ENCODE peak calls at places on chromosomes 16 and 17, in four cellular contexts. L, D, U and Z are unnamed samples.

GRCh38 chr17:55067697-55068439 is 99.3 kb downstream of the STXBP4 start:
- DNase-seq in U (no peak), L (no peak), D (no peak), Z (no peak)

GRCh38 chr17:1398900-1399299 is 1.1 kb downstream of the YWHAE start:
- DNase-seq in U (no peak), D (no peak), L (no peak), Z (no peak)

GRCh38 chr17:9389116-9389515 is 186.5 kb downstream of the STX8 start:
- DNase-seq in D (peak), U (no peak), L (peak), Z (no peak)

GRCh38 chr16:73019456-73020362 is 28.2 kb downstream of the ZFHX3 start:
- DNase-seq in U (no peak), L (no peak), D (no peak), Z (no peak)

GRCh38 chr17:57595426-57595825 is 149.7 kb downstream of the CCDC182 start:
- DNase-seq in U (no peak), D (no peak), L (no peak), Z (no peak)

GRCh38 chr17:1259910-1260389 is 10.3 kb upstream of the BHLHA9 start:
- DNase-seq in D (no peak), L (no peak), U (no peak), Z (no peak)

GRCh38 chr16:86748643-86749042 is 170.3 kb downstream of the FOXL1 start:
- DNase-seq in U (no peak), L (no peak), D (no peak), Z (no peak)

GRCh38 chr16:87365021-87365713 is 18.4 kb downstream of the FBXO31 start:
- DNase-seq in U (no peak), D (no peak), L (no peak), Z (no peak)

GRCh38 chr17:57002904-57003303 is 25.0 kb downstream of the SCPEP1 start:
- DNase-seq in D (no peak), L (no peak), U (no peak), Z (no peak)

GRCh38 chr16:62256406-62256805 is 220.2 kb upstream of the CDH8 start:
- DNase-seq in D (no peak), L (no peak), U (no peak), Z (no peak)

GRCh38 chr17:49035470-49036269 is 38.5 kb downstream of the IGF2BP1 start:
- DNase-seq in L (peak), U (peak), D (no peak), Z (peak)

DNA sequence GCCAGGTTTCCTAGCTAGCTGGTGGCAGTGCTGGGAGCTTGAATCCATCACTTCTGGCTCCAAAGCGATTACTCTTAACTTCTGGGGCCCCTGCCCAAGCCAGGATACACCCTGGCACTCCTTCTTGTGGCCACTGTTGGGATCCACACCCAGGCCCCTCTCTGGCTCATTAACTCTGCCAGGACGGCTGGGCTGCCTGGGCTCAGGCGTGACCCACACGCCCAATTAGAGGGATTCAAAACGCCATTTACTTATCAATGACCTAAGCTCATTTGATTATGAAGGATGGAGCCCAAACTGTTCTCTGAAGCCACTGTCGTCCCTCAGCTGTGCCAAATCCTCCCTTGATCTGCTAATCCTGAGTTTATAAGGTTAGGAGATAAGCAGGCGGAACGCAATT is 79.7 kb upstream of the BRD7 start:
- DNase-seq in L (no peak), D (no peak), U (no peak), Z (no peak)
- TF ChIP-seq CTCF in L (no peak), D (no peak), U (no peak), Z (no peak)

DNA sequence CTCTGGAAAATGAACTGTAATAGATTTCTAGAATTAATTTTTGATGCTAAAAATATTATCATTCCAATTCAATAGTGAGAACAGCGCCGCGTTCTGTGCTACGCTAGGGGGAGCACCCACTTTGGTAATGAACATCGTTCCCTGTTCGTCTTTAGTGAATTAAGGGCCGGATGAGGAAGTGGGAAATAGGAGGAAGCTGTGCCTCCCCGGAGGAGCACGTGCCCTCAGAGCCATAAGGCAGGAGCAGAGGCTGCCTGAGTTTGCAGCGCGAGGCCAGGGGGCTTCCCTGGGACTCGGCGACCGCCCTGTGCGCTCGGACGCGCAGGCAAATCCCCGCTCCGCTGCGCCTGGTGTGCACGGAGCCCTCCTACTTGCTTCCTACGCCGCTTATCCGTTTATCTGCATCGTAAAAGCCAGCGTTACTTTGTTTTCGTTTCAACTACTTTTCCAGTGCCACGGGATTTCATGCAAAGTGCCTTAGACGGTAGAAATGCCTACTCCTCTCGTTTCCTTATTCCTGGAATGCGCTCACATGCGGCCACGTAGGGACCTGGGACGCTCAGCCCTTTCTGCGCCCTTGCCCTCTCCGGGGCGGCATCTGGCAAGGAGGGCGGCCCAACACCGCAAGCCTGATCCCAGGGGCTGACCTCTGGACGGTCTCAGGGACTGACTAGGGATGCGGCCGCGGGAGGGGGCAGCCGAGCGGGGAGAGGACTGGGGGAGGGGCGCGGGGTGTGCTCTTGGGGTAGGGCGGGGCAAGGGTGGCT is 76.4 kb downstream of the KCNJ12 start:
- DNase-seq in L (no peak), U (peak), D (peak), Z (no peak)
- TF ChIP-seq CTCF in L (peak), U (peak), D (peak), Z (peak)

GRCh38 chr16:50324345-50324744 is 44.4 kb downstream of the BRD7 start:
- DNase-seq in L (no peak), D (no peak), U (no peak), Z (no peak)

GRCh38 chr16:50322333-50322732 is 46.5 kb downstream of the BRD7 start:
- DNase-seq in D (no peak), U (no peak), L (no peak), Z (no peak)

GRCh38 chr16:50326264-50326663 is 42.5 kb downstream of the BRD7 start:
- DNase-seq in D (no peak), L (no peak), U (no peak), Z (no peak)

GRCh38 chr16:50320310-50320709 is 48.5 kb downstream of the BRD7 start:
- DNase-seq in L (no peak), D (no peak), U (no peak), Z (no peak)

DNA sequence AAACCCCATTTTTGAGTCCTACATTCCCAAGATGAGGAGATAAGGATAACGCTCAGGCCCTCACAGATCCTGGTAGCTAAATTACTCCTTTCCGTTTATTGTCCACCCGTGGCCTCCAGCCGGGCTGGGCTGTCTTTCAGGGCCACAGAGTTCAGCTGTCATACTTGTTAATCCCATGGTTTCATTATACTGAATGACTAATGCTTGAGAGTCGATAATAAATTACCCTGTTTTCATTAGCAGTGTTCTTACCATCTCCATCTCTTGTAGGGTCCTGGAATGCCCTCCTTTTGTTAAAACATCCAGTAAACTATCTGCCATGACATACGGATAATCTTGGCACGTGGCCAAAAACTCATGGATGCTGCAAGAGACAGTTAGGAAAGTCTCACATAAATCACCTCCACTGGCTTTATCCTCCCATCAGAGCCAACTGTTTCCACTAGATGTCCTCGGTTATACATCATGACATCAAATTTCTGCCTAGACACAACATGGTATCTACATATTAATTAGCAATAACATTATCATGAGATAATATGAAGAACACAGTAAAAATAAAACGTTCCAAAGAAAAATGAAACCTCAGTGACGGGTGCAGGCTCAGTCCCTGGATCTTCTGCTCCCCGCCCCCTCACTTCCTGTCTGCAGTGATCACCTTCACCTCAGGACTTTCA is 45.3 kb downstream of the BRD7 start:
- DNase-seq in U (no peak), L (no peak), D (no peak), Z (no peak)
- TF ChIP-seq CTCF in U (no peak), L (peak), D (peak), Z (no peak)

DNA sequence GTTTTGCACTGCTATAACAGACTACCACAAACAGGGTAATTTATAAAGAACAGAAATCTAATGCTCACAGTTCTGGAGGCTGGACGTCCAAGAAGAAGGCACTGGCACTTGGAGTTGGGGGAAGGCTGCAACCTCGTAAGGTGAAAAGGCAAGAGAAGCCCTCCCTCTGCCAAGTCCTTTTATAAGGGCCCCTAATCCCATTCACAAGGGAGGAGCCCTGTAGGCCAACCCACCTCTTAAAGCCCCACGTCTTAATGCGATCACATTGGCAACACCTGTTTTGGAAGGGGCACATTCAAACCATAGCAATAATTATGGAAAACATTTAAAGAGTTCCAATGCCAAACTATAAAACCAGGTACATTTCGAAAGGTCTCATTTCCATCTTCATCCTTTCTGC is 5.2 kb downstream of the PKD1L3 start:
- DNase-seq in D (no peak), U (no peak), L (no peak), Z (no peak)
- TF ChIP-seq CTCF in D (no peak), U (no peak), L (no peak), Z (no peak)

GRCh38 chr17:47273245-47273644 is 19.6 kb downstream of the ITGB3 start:
- DNase-seq in U (no peak), L (no peak), D (no peak), Z (no peak)

GRCh38 chr17:47276444-47276843 is 22.8 kb downstream of the ITGB3 start:
- DNase-seq in L (no peak), D (no peak), U (no peak), Z (no peak)

GRCh38 chr17:47276868-47277267 is 23.2 kb downstream of the ITGB3 start:
- DNase-seq in U (peak), D (peak), L (no peak), Z (no peak)

GRCh38 chr17:47274319-47275069 is 20.9 kb downstream of the ITGB3 start:
- DNase-seq in U (no peak), D (no peak), L (no peak), Z (no peak)

DNA sequence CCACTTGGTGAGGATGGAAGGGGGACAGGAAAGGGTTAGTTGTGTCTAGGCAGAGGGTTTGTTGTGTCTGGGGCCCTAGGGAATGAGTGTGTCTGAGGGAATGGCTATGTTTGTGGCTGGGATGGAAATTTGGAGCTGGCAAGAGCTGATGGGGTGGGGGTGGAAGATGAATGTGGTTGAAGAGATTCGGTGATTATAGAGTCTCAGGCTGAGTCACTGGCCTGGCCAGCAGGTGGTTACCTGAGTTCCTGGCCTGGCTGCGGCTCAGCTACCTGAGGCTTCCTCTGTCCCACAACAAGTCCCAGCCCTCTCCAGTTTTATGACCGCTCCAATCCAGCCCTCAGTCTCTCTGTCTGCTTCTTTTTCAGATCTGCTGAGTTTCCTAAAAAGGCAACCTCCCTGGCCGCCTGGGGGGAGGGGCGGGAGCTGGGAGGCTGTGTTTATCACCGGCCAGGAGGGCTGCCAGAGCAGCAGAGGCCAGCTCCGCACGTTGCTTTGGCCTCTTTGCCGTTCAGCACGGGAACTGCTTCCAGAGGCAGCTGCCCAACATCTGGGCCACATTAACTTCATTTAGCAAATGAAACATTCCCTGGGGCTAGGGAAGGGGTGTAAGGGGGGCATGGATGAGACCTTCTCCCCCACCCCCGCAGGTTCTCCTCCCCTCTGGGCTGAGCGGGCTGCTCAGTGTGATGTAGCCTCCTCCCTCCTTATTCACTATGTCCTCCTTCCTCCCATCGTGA is 21.8 kb downstream of the ITGB3 start:
- DNase-seq in D (peak), U (peak), L (no peak), Z (peak)
- TF ChIP-seq CTCF in D (no peak), U (no peak), L (no peak), Z (no peak)

DNA sequence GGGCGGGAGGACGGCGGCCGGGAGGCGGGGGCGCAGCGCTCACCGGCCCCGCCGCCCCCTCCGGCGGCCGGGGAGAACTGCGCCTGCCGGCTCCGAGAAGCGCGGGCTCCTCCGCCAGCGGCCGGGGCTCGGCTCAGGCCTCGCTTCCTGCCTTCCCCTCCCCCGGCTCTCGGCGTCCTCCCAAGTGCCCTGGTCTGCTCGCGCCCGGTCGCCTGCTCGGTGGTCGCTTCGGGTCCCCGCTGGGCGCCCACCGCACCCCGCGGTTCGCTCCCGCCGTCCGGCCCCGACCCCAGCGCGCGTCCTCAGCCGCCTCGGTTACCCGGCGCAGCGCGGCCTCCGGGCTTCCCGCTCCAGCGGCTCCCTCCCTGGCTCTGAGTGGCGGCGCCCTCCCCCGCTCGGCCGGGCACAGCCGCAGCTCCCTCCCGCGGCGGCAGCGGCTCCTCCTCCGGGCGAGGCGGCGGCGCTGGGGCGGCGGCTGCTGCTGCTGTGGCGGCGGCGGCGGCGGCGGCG is 294 bp downstream of the UBTF start:
- DNase-seq in L (peak), D (no peak), U (peak), Z (peak)
- TF ChIP-seq CTCF in L (no peak), D (peak), U (peak), Z (peak)

DNA sequence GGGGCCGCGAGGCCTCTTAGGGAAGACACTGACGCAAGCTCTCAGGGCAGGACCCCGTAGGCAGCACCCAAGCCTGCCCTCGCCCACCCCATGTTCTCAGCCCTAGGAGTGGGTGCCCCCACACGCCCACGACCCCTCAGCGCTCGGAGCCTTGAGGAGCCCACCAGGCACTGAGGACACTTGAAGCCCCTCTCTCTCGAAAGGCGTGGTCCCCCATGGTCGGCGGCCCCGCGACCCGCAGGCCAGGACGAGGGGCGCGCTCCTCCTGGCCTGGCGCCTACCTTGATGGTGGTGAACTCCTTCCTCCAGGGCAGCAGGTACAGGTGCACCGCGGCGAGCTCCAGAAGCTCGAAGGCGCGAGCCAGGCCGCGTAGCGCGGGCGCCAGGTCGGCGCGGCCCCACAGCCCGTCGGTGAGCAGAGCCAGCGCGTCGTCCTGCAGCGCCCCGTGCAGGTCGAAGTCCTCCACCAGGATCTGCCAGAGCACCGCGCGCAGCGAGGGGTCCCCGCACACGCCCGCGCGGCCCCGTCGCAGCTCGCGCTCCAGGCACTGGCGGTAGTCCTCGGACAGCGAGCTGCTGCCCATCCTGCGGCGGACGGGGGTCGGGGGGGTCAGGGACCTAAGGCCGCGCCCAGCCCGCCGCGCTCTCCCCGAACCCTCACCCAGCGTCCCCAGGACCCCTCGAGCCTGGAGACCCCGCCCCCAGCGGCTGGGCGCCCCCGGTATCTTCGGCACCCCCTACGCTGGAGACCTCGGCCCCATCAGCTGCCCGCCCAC is 668 bp downstream of the SPATA2L start:
- DNase-seq in D (no peak), L (peak), U (peak), Z (peak)
- TF ChIP-seq CTCF in D (no peak), L (no peak), U (no peak), Z (no peak)

GRCh38 chr17:14693382-14693781 is 392.5 kb downstream of the HS3ST3B1 start:
- DNase-seq in D (no peak), U (no peak), L (no peak), Z (no peak)

GRCh38 chr17:14690704-14691103 is 389.8 kb downstream of the HS3ST3B1 start:
- DNase-seq in L (no peak), U (no peak), D (no peak), Z (no peak)

GRCh38 chr17:14688134-14688533 is 387.3 kb downstream of the HS3ST3B1 start:
- DNase-seq in D (no peak), L (no peak), U (no peak), Z (no peak)
- TF ChIP-seq CTCF in D (no peak), L (no peak), U (no peak), Z (no peak)